ENCODE peak calls at places on chromosomes 4 and X, in nine cellular contexts. K is CD4-positive, alpha-beta T cell; U is fibroblast of pulmonary artery; Q is activated CD4-positive, alpha-beta T cell treated with anti-CD3 and anti-CD28 coated beads, Interleukin-2, amount 50 U/mL, for 48 hours; O is iris pigment epithelial cell; F is substantia nigra; N is lung; E is activated gamma-delta T cell treated with anti-CD3 and anti-CD28 coated beads, Interleukin-2, amount 50 U/mL, for 16 hours; I is SK-N-SH. P is an unnamed sample.

GRCh38 chrX:76454456-76454927 is 27.0 kb downstream of the MAGEE1 start:
- DNase-seq in F (no peak), U (peak), O (peak), K (no peak), Q (no peak), N (no peak), I (peak), E (no peak), P (peak)

GRCh38 chr4:6183740-6184139 is 16.6 kb downstream of the JAKMIP1 start:
- DNase-seq in N (no peak), U (no peak), F (no peak), Q (no peak), O (no peak), I (no peak), K (no peak), E (no peak), P (no peak)

GRCh38 chrX:104315555-104315954 is 60.8 kb upstream of the ESX1 start:
- DNase-seq in O (peak), N (no peak), K (no peak), U (peak), E (no peak), F (no peak), Q (no peak), I (no peak), P (no peak)

GRCh38 chr4:19806865-19807264 is 444.8 kb upstream of the SLIT2 start:
- DNase-seq in U (no peak), F (no peak), I (no peak), Q (no peak), K (no peak), N (no peak), O (peak), E (no peak), P (no peak)

GRCh38 chr4:122329876-122330595 is 48.8 kb upstream of the ADAD1 start:
- DNase-seq in U (peak), Q (no peak), K (no peak), N (no peak), I (no peak), F (no peak), O (peak), E (no peak), P (no peak)

GRCh38 chr4:1332686-1333085 is 14.3 kb upstream of the UVSSA start:
- DNase-seq in O (no peak), E (no peak), I (no peak), K (no peak), U (no peak), N (no peak), Q (no peak), F (no peak), P (no peak)

GRCh38 chrX:69724307-69724706 is 108.4 kb downstream of the EDA start:
- DNase-seq in E (no peak), O (no peak), Q (no peak), U (no peak), F (no peak), I (no peak), N (no peak), K (no peak), P (no peak)

GRCh38 chr4:146407257-146407656 is 114.5 kb downstream of the SLC10A7 start:
- DNase-seq in U (no peak), O (no peak), Q (no peak), I (no peak), N (no peak), K (no peak), E (no peak), F (no peak), P (no peak)

GRCh38 chr4:177853198-177853597 is 411.0 kb upstream of the AGA start:
- DNase-seq in Q (no peak), K (no peak), E (no peak), O (no peak), N (no peak), U (no peak), F (no peak), I (no peak), P (no peak)

GRCh38 chr4:146095091-146095690 is 80.3 kb upstream of the LSM6 start:
- DNase-seq in I (peak), Q (peak), U (peak), E (no peak), K (no peak), F (no peak), O (peak), N (peak), P (peak)

GRCh38 chr4:54669831-54670230 is 12.1 kb downstream of the KIT start:
- DNase-seq in E (no peak), K (no peak), U (no peak), Q (no peak), N (no peak), F (no peak), I (no peak), O (no peak), P (no peak)

GRCh38 chr4:75025432-75025831 is 92.5 kb downstream of the PARM1 start:
- DNase-seq in O (no peak), N (no peak), Q (no peak), K (no peak), I (no peak), U (no peak), E (no peak), F (no peak), P (no peak)

GRCh38 chr4:8847331-8847730 is 24.3 kb downstream of the HMX1 start:
- DNase-seq in U (no peak), K (no peak), F (no peak), N (no peak), O (no peak), E (no peak), I (peak), Q (no peak), P (no peak)

GRCh38 chrX:69616520-69617203 is 749 bp downstream of the EDA start:
- DNase-seq in I (peak), E (no peak), Q (peak), F (no peak), N (no peak), U (peak), O (no peak), K (peak), P (peak)

GRCh38 chr4:44679060-44679459 is 840 bp downstream of the GUF1 start:
- DNase-seq in K (no peak), I (no peak), O (no peak), F (no peak), N (no peak), U (no peak), Q (no peak), E (no peak), P (no peak)

GRCh38 chr4:126269106-126269505 is 954.4 kb downstream of the FAT4 start:
- DNase-seq in K (no peak), U (peak), I (no peak), Q (no peak), N (no peak), E (no peak), O (peak), F (no peak), P (no peak)

GRCh38 chrX:12441376-12442128 is 303.3 kb downstream of the FRMPD4 start:
- DNase-seq in I (no peak), F (no peak), Q (no peak), O (peak), N (no peak), E (no peak), U (peak), K (no peak), P (no peak)

GRCh38 chr4:185033950-185034349 is 15.7 kb downstream of the HELT start:
- DNase-seq in F (no peak), K (no peak), U (no peak), N (no peak), Q (no peak), O (no peak), I (no peak), E (no peak), P (no peak)

GRCh38 chr4:27789768-27790167 is 929.1 kb downstream of the STIM2 start:
- DNase-seq in F (no peak), U (no peak), E (no peak), Q (no peak), N (no peak), K (no peak), I (no peak), O (peak), P (no peak)

GRCh38 chrX:40808203-40808602 is 72.9 kb upstream of the MED14 start:
- DNase-seq in N (no peak), I (no peak), U (no peak), K (no peak), Q (no peak), F (no peak), E (no peak), O (no peak), P (no peak)

GRCh38 chrX:71128915-71129765 is 10.7 kb downstream of the MED12 start:
- DNase-seq in I (peak), O (peak), N (peak), E (peak), U (peak), Q (peak), K (peak), F (peak), P (peak)

GRCh38 chrX:41518127-41518840 is 71.1 kb downstream of the NYX start:
- DNase-seq in O (no peak), E (peak), I (no peak), N (no peak), K (no peak), Q (peak), F (no peak), U (no peak), P (no peak)